ENCODE peak calls at places on chromosomes 7 and 10, in seven cellular contexts. One of them, this sample, is unnamed.

GRCh38 chr10:21961847-21962246 is 41.7 kb downstream of the DNAJC1 start:
- DNase-seq in cardiac fibroblast: peak; percentile 60
- DNase-seq in left ventricle myocardium inferior: no peak
- DNase-seq in tibial nerve: no peak
- DNase-seq in SK-N-MC: no peak
- DNase-seq in mesenchymal stem cell: no peak
- DNase-seq in M059J: no peak
- DNase-seq in this sample: no peak

GRCh38 chr7:68321776-68322496 is 1276.3 kb upstream of the AUTS2 start:
- DNase-seq in cardiac fibroblast: no peak
- DNase-seq in left ventricle myocardium inferior: no peak
- DNase-seq in SK-N-MC: no peak
- DNase-seq in mesenchymal stem cell: no peak
- DNase-seq in tibial nerve: no peak
- DNase-seq in M059J: peak; percentile 18
- DNase-seq in this sample: peak; percentile 48

GRCh38 chr7:76231583-76231982 is 29.9 kb downstream of the SRRM3 start:
- DNase-seq in cardiac fibroblast: no peak
- DNase-seq in tibial nerve: no peak
- DNase-seq in SK-N-MC: no peak
- DNase-seq in mesenchymal stem cell: no peak
- DNase-seq in left ventricle myocardium inferior: no peak
- DNase-seq in M059J: no peak
- DNase-seq in this sample: no peak

GRCh38 chr10:58698777-58699356 is 186.2 kb downstream of the BICC1 start:
- DNase-seq in SK-N-MC: no peak
- DNase-seq in left ventricle myocardium inferior: no peak
- DNase-seq in tibial nerve: no peak
- DNase-seq in M059J: peak; percentile 92
- DNase-seq in mesenchymal stem cell: no peak
- DNase-seq in cardiac fibroblast: peak; percentile 30
- DNase-seq in this sample: no peak

GRCh38 chr10:121527690-121528089 is 70.6 kb downstream of the FGFR2 start:
- DNase-seq in SK-N-MC: no peak
- DNase-seq in mesenchymal stem cell: peak; percentile 75
- DNase-seq in left ventricle myocardium inferior: no peak
- DNase-seq in cardiac fibroblast: peak; percentile 2
- DNase-seq in M059J: peak; percentile 75
- DNase-seq in tibial nerve: no peak
- DNase-seq in this sample: peak; percentile 74

GRCh38 chr7:129664029-129665012 is 52.8 kb downstream of the NRF1 start:
- DNase-seq in tibial nerve: no peak
- DNase-seq in mesenchymal stem cell: peak; percentile 72
- DNase-seq in left ventricle myocardium inferior: no peak
- DNase-seq in cardiac fibroblast: peak; percentile 85
- DNase-seq in SK-N-MC: peak; percentile 48
- DNase-seq in M059J: peak; percentile 81
- DNase-seq in this sample: no peak

GRCh38 chr7:154903083-154903731 is 99.7 kb downstream of the PAXIP1 start:
- DNase-seq in M059J: no peak
- DNase-seq in left ventricle myocardium inferior: no peak
- DNase-seq in tibial nerve: no peak
- DNase-seq in SK-N-MC: no peak
- DNase-seq in mesenchymal stem cell: no peak
- DNase-seq in cardiac fibroblast: no peak
- DNase-seq in this sample: no peak

GRCh38 chr7:39465055-39465929 is 100.9 kb upstream of the YAE1 start:
- DNase-seq in cardiac fibroblast: peak; percentile 75
- DNase-seq in tibial nerve: no peak
- DNase-seq in M059J: peak; percentile 79
- DNase-seq in mesenchymal stem cell: peak; percentile 63
- DNase-seq in SK-N-MC: no peak
- DNase-seq in left ventricle myocardium inferior: no peak
- DNase-seq in this sample: peak; percentile 32

GRCh38 chr10:21527634-21528451 is 2.4 kb upstream of the SKIDA1 start:
- DNase-seq in M059J: peak; percentile 58
- DNase-seq in left ventricle myocardium inferior: no peak
- DNase-seq in SK-N-MC: no peak
- DNase-seq in tibial nerve: no peak
- DNase-seq in mesenchymal stem cell: peak; percentile 77
- DNase-seq in cardiac fibroblast: peak; percentile 53
- DNase-seq in this sample: no peak

GRCh38 chr7:98467570-98468312 is 66.9 kb upstream of the BAIAP2L1 start:
- DNase-seq in mesenchymal stem cell: no peak
- DNase-seq in tibial nerve: no peak
- DNase-seq in left ventricle myocardium inferior: no peak
- DNase-seq in cardiac fibroblast: no peak
- DNase-seq in SK-N-MC: no peak
- DNase-seq in M059J: no peak
- DNase-seq in this sample: no peak

GRCh38 chr10:43255644-43256431 is 11.0 kb downstream of the RASGEF1A start:
- DNase-seq in left ventricle myocardium inferior: no peak
- DNase-seq in M059J: peak; percentile 15
- DNase-seq in tibial nerve: no peak
- DNase-seq in mesenchymal stem cell: peak; percentile 2
- DNase-seq in cardiac fibroblast: peak; percentile 8
- DNase-seq in SK-N-MC: no peak
- DNase-seq in this sample: no peak

GRCh38 chr7:72032934-72033333 is 379.2 kb downstream of the CALN1 start:
- DNase-seq in SK-N-MC: no peak
- DNase-seq in tibial nerve: no peak
- DNase-seq in mesenchymal stem cell: no peak
- DNase-seq in left ventricle myocardium inferior: peak; percentile 25
- DNase-seq in M059J: no peak
- DNase-seq in cardiac fibroblast: no peak
- DNase-seq in this sample: no peak

GRCh38 chr7:20229652-20230500 is 12.7 kb upstream of the MACC1 start:
- DNase-seq in cardiac fibroblast: peak; percentile 95
- DNase-seq in tibial nerve: no peak
- DNase-seq in left ventricle myocardium inferior: no peak
- DNase-seq in M059J: peak; percentile 98
- DNase-seq in SK-N-MC: no peak
- DNase-seq in mesenchymal stem cell: peak; percentile 96
- DNase-seq in this sample: peak; percentile 48

GRCh38 chr10:130691787-130692186 is 555.6 kb downstream of the GLRX3 start:
- DNase-seq in cardiac fibroblast: no peak
- DNase-seq in left ventricle myocardium inferior: no peak
- DNase-seq in SK-N-MC: no peak
- DNase-seq in M059J: no peak
- DNase-seq in tibial nerve: no peak
- DNase-seq in mesenchymal stem cell: no peak
- DNase-seq in this sample: no peak

GRCh38 chr7:36949711-36950600 is 225.7 kb upstream of the AOAH start:
- DNase-seq in tibial nerve: peak; percentile 23
- DNase-seq in left ventricle myocardium inferior: no peak
- DNase-seq in SK-N-MC: no peak
- DNase-seq in M059J: peak; percentile 3
- DNase-seq in cardiac fibroblast: peak; percentile 9
- DNase-seq in mesenchymal stem cell: peak; percentile 14
- DNase-seq in this sample: no peak

GRCh38 chr7:99631311-99632109 is 14.8 kb downstream of the ZSCAN25 start:
- DNase-seq in mesenchymal stem cell: no peak
- DNase-seq in tibial nerve: no peak
- DNase-seq in cardiac fibroblast: peak; percentile 14
- DNase-seq in M059J: peak; percentile 31
- DNase-seq in left ventricle myocardium inferior: peak; percentile 34
- DNase-seq in SK-N-MC: no peak
- DNase-seq in this sample: no peak

GRCh38 chr10:114026189-114027040 is 17.3 kb upstream of the ADRB1 start:
- DNase-seq in M059J: peak; percentile 74
- DNase-seq in tibial nerve: no peak
- DNase-seq in left ventricle myocardium inferior: no peak
- DNase-seq in mesenchymal stem cell: peak; percentile 86
- DNase-seq in cardiac fibroblast: peak; percentile 58
- DNase-seq in SK-N-MC: no peak
- DNase-seq in this sample: no peak

GRCh38 chr10:123038782-123039631 is 30.2 kb downstream of the ACADSB start:
- DNase-seq in mesenchymal stem cell: no peak
- DNase-seq in SK-N-MC: no peak
- DNase-seq in left ventricle myocardium inferior: no peak
- DNase-seq in M059J: no peak
- DNase-seq in tibial nerve: no peak
- DNase-seq in cardiac fibroblast: no peak
- DNase-seq in this sample: no peak

GRCh38 chr7:21256310-21256877 is 171.5 kb upstream of the SP4 start:
- DNase-seq in mesenchymal stem cell: peak; percentile 37
- DNase-seq in SK-N-MC: peak; percentile 26
- DNase-seq in tibial nerve: no peak
- DNase-seq in M059J: peak; percentile 41
- DNase-seq in left ventricle myocardium inferior: no peak
- DNase-seq in cardiac fibroblast: peak; percentile 58
- DNase-seq in this sample: peak; percentile 2

GRCh38 chr10:106707657-106708056 is 456.8 kb downstream of the SORCS1 start:
- DNase-seq in M059J: no peak
- DNase-seq in left ventricle myocardium inferior: no peak
- DNase-seq in tibial nerve: no peak
- DNase-seq in mesenchymal stem cell: no peak
- DNase-seq in cardiac fibroblast: no peak
- DNase-seq in SK-N-MC: no peak
- DNase-seq in this sample: no peak

GRCh38 chr10:79378647-79379511 is 31.6 kb downstream of the PPIF start:
- DNase-seq in SK-N-MC: no peak
- DNase-seq in left ventricle myocardium inferior: no peak
- DNase-seq in mesenchymal stem cell: no peak
- DNase-seq in cardiac fibroblast: no peak
- DNase-seq in M059J: no peak
- DNase-seq in tibial nerve: no peak
- DNase-seq in this sample: no peak

GRCh38 chr7:101066858-101067227 is 18.4 kb upstream of the TRIM56 start:
- DNase-seq in tibial nerve: no peak
- DNase-seq in M059J: no peak
- DNase-seq in mesenchymal stem cell: no peak
- DNase-seq in cardiac fibroblast: no peak
- DNase-seq in SK-N-MC: no peak
- DNase-seq in left ventricle myocardium inferior: no peak
- DNase-seq in this sample: no peak

GRCh38 chr7:157688439-157689268 is 351.9 kb downstream of the DNAJB6 start:
- DNase-seq in M059J: no peak
- DNase-seq in cardiac fibroblast: no peak
- DNase-seq in left ventricle myocardium inferior: no peak
- DNase-seq in tibial nerve: peak; percentile 3
- DNase-seq in mesenchymal stem cell: no peak
- DNase-seq in SK-N-MC: no peak
- DNase-seq in this sample: no peak

GRCh38 chr7:49400891-49401550 is 372.4 kb upstream of the VWC2 start:
- DNase-seq in cardiac fibroblast: no peak
- DNase-seq in SK-N-MC: no peak
- DNase-seq in M059J: no peak
- DNase-seq in left ventricle myocardium inferior: no peak
- DNase-seq in mesenchymal stem cell: no peak
- DNase-seq in tibial nerve: no peak
- DNase-seq in this sample: no peak

GRCh38 chr7:152341039-152341913 is 94.5 kb downstream of the KMT2C start:
- DNase-seq in M059J: peak; percentile 63
- DNase-seq in SK-N-MC: no peak
- DNase-seq in tibial nerve: no peak
- DNase-seq in mesenchymal stem cell: peak; percentile 74
- DNase-seq in left ventricle myocardium inferior: no peak
- DNase-seq in cardiac fibroblast: peak; percentile 78
- DNase-seq in this sample: no peak

This sample was measured in retinal pigment epithelial cell.